ENCODE peak calls at places on chromosomes 2 and 18, in seven cellular contexts. Z, D, E, H, M, V and G are unnamed samples.

GRCh38 chr2:17070711-17071110 is 405.1 kb upstream of the CYRIA start:
- DNase-seq in Z (no peak), D (no peak), E (no peak), H (no peak), M (no peak), V (no peak), G (no peak)

GRCh38 chr2:157497603-157498314 is 53.9 kb upstream of the CYTIP start:
- DNase-seq in Z (no peak), D (peak), E (peak), H (peak), M (peak), V (peak), G (no peak)

GRCh38 chr2:37316181-37316580 is 8.5 kb downstream of the PRKD3 start:
- DNase-seq in Z (no peak), D (no peak), E (no peak), H (no peak), M (no peak), V (no peak), G (no peak)

GRCh38 chr18:44960580-44960979 is 279.9 kb downstream of the SETBP1 start:
- DNase-seq in Z (no peak), D (no peak), E (no peak), H (no peak), M (no peak), V (no peak), G (no peak)

GRCh38 chr2:200467806-200468686 is 41.8 kb downstream of the KCTD18 start:
- DNase-seq in Z (no peak), D (no peak), E (no peak), H (no peak), M (no peak), V (no peak), G (no peak)

GRCh38 chr2:230749111-230749510 is 36.5 kb downstream of the CAB39 start:
- DNase-seq in Z (no peak), D (peak), E (no peak), H (peak), M (no peak), V (peak), G (no peak)

GRCh38 chr2:120053891-120054290 is 41.0 kb downstream of the EPB41L5 start:
- DNase-seq in Z (no peak), D (peak), E (no peak), H (no peak), M (no peak), V (peak), G (no peak)

GRCh38 chr2:68423966-68424650 is 43.0 kb downstream of the FBXO48 start:
- DNase-seq in Z (no peak), D (no peak), E (no peak), H (no peak), M (peak), V (no peak), G (no peak)

GRCh38 chr18:50697509-50697908 is 122.3 kb downstream of the MRO start:
- DNase-seq in Z (no peak), D (no peak), E (no peak), H (no peak), M (no peak), V (no peak), G (no peak)

GRCh38 chr2:232419245-232420072 is 12.8 kb downstream of the ALPG start:
- DNase-seq in Z (no peak), D (no peak), E (peak), H (no peak), M (no peak), V (no peak), G (no peak)

GRCh38 chr18:9477509-9477908 is 2.2 kb downstream of the RALBP1 start:
- DNase-seq in Z (no peak), D (no peak), E (no peak), H (no peak), M (no peak), V (no peak), G (no peak)

GRCh38 chr2:96261328-96262003 is 4.3 kb downstream of the TMEM127 start:
- DNase-seq in Z (no peak), D (no peak), E (no peak), H (no peak), M (no peak), V (no peak), G (no peak)

GRCh38 chr2:135993421-135993820 is 8.0 kb upstream of the DARS1 start:
- DNase-seq in Z (no peak), D (no peak), E (no peak), H (no peak), M (no peak), V (no peak), G (no peak)
- TF ChIP-seq CTCF in Z (no peak), D (no peak), E (no peak), H (no peak), M (no peak), V (no peak), G (no peak)

GRCh38 chr18:6875764-6876163 is 146.2 kb downstream of the ARHGAP28 start:
- DNase-seq in Z (no peak), D (no peak), E (no peak), H (no peak), M (no peak), V (no peak), G (no peak)

GRCh38 chr18:6876646-6877045 is 147.1 kb downstream of the ARHGAP28 start:
- DNase-seq in Z (peak), D (no peak), E (no peak), H (peak), M (no peak), V (no peak), G (no peak)

GRCh38 chr18:6877288-6877687 is 147.8 kb downstream of the ARHGAP28 start:
- DNase-seq in Z (no peak), D (no peak), E (no peak), H (no peak), M (no peak), V (no peak), G (no peak)

GRCh38 chr18:6873352-6873751 is 143.8 kb downstream of the ARHGAP28 start:
- DNase-seq in Z (no peak), D (no peak), E (peak), H (no peak), M (no peak), V (no peak), G (no peak)

GRCh38 chr18:6874316-6874715 is 144.8 kb downstream of the ARHGAP28 start:
- DNase-seq in Z (no peak), D (no peak), E (no peak), H (no peak), M (no peak), V (no peak), G (no peak)
- TF ChIP-seq CTCF in Z (no peak), D (peak), E (no peak), H (no peak), M (no peak), V (peak), G (no peak)

GRCh38 chr2:183465048-183465447 is 340.8 kb downstream of the NUP35 start:
- DNase-seq in Z (no peak), D (no peak), E (no peak), H (no peak), M (no peak), V (no peak), G (no peak)
- TF ChIP-seq CTCF in Z (no peak), D (no peak), E (no peak), H (no peak), M (no peak), V (no peak), G (no peak)

GRCh38 chr2:186254759-186255158 is 231.3 kb upstream of the ZC3H15 start:
- DNase-seq in Z (no peak), D (no peak), E (no peak), H (no peak), M (no peak), V (no peak), G (no peak)

GRCh38 chr2:186255823-186256222 is 230.2 kb upstream of the ZC3H15 start:
- DNase-seq in Z (no peak), D (no peak), E (no peak), H (no peak), M (no peak), V (no peak), G (no peak)

DNA sequence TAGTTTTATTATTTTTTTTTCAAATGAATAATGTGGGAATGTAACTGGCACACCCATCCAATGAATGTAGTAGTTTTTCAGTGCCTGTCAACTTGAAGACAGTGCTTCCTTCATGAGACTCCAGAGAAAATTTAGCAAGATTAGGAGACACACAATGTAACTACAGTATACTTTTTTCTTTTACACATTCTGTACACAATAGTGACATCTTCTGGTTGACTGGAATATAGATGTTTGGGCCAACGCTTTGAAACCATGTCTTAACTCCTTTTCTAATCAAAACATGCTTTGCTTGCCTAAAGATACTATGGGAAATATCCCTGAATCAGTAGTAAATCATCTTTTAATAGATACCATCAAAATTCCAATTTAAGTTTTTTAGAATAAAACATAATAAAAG is 229.5 kb upstream of the ZC3H15 start:
- DNase-seq in Z (no peak), D (peak), E (peak), H (peak), M (no peak), V (peak), G (no peak)
- TF ChIP-seq CTCF in Z (peak), D (peak), E (peak), H (peak), M (peak), V (peak), G (peak)

GRCh38 chr18:13283746-13284145 is 65.2 kb downstream of the LDLRAD4 start:
- DNase-seq in Z (no peak), D (no peak), E (no peak), H (no peak), M (no peak), V (no peak), G (no peak)

GRCh38 chr18:13279181-13280065 is 60.9 kb downstream of the LDLRAD4 start:
- DNase-seq in Z (no peak), D (no peak), E (no peak), H (no peak), M (peak), V (no peak), G (no peak)

GRCh38 chr18:13280066-13280795 is 61.7 kb downstream of the LDLRAD4 start:
- DNase-seq in Z (no peak), D (no peak), E (peak), H (no peak), M (no peak), V (no peak), G (no peak)

GRCh38 chr18:13284330-13285027 is 65.9 kb downstream of the LDLRAD4 start:
- DNase-seq in Z (no peak), D (no peak), E (no peak), H (no peak), M (no peak), V (no peak), G (no peak)

GRCh38 chr18:13281406-13281805 is 62.8 kb downstream of the LDLRAD4 start:
- DNase-seq in Z (no peak), D (no peak), E (no peak), H (no peak), M (no peak), V (no peak), G (no peak)
- TF ChIP-seq CTCF in Z (no peak), D (no peak), E (no peak), H (no peak), M (no peak), V (no peak), G (no peak)

GRCh38 chr2:4110273-4110672 is 406.9 kb downstream of the DCDC2C start:
- DNase-seq in Z (no peak), D (no peak), E (no peak), H (no peak), M (no peak), V (no peak), G (no peak)
- TF ChIP-seq CTCF in Z (no peak), D (no peak), E (peak), H (no peak), M (no peak), V (no peak), G (no peak)

DNA sequence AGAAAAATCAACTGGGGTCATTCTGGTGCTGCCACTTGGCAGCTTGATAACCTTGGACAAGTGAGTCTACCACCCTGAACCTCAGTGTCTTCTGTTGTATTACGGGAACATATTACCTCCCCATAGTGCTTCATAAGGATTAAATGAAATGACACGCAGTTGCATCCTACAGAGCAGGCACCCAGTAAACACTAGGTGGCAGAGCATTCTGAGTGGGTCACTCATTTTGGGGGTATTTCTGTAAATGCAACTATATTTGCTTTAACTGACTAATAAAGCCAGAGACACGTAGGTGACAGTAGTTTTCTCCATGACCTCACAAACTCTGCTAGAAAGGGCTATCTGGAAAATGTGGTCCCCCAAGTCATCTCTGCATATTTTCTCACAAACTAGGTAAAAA is 4.7 kb downstream of the CD226 start:
- DNase-seq in Z (no peak), D (no peak), E (no peak), H (no peak), M (no peak), V (no peak), G (no peak)
- TF ChIP-seq CTCF in Z (peak), D (peak), E (peak), H (peak), M (peak), V (peak), G (no peak)

DNA sequence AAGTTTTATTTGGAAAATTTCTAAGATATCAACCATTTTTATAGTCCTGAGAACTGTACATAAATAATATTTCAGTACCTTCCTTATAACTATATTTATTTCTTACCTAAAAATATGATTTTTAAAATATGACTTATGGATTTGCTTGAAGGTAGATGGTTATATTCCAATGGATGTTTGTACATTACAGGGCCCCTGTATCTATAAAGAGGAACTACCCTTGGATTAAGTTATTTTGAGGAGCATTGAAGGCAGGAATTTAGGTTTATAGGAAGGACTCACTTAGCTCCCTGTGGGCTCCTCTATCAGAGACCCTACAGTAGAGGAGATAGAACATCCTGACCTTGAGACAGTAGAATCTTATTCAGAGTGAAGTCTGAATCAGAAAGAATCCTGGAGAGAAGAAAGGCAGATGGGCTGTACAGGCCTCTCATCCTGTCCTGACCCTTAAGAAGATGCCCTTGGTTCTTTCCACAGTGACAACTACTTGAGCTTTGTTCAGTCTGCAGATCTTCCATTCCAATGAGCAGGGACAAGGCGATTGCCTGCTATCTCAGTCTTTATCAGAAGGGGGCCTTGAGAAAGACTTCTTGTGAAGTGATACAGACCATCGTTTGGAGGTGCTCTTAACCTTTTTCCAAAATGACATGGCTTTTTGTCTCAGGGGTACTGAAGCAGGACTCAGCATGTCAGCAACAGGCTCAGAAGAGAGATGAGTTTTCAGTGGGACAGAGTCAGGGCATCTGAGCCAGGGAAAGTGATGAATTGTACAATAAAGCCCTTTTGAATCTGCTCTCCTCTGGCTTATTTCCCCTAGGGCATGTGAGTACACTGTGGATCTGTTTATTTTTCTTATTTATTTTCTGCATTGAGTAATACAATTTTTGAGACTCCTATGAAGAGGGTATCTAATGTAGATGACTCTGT is 20.9 kb downstream of the OXER1 start:
- DNase-seq in Z (no peak), D (no peak), E (no peak), H (no peak), M (no peak), V (no peak), G (no peak)
- TF ChIP-seq CTCF in Z (no peak), D (peak), E (no peak), H (peak), M (peak), V (no peak), G (no peak)

DNA sequence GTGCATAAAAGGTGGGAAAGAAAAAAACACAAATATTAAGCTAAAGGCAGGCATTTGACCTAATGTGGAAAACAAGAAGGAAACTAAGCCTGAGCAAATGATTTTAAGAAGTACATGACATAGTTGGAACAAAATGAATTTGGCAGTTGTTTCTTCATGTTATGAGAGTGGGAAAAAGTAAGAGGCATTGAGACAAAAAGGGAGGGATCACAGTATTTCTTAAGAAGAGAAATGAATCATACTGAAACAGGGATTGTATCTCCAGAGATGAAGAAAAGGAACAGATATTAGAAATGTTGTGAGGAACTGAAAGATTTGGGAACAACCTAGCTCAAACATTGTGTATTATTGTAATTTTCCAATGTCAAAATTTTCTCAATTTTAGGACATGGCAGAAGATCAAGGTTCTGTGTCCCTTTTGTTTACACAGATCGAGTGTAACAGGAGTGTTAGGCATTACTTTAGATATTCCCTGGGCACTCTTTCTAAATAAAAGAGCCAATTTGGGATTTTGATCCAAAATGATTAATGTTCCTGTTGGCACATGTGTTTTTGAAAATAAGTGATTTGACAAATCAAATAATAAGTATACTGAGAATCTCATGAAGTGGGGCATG is 98.6 kb downstream of the CALCRL start:
- DNase-seq in Z (no peak), D (no peak), E (no peak), H (no peak), M (no peak), V (peak), G (no peak)
- TF ChIP-seq CTCF in Z (no peak), D (no peak), E (no peak), H (no peak), M (no peak), V (no peak), G (no peak)

GRCh38 chr18:10559566-10560456 is 34.0 kb downstream of the NAPG start:
- DNase-seq in Z (no peak), D (no peak), E (no peak), H (no peak), M (peak), V (no peak), G (no peak)

GRCh38 chr18:10558967-10559298 is 33.1 kb downstream of the NAPG start:
- DNase-seq in Z (no peak), D (no peak), E (no peak), H (no peak), M (no peak), V (no peak), G (no peak)

GRCh38 chr18:10558243-10558966 is 32.6 kb downstream of the NAPG start:
- DNase-seq in Z (no peak), D (no peak), E (no peak), H (no peak), M (no peak), V (no peak), G (no peak)

GRCh38 chr18:10562773-10563160 is 36.9 kb downstream of the NAPG start:
- DNase-seq in Z (no peak), D (no peak), E (no peak), H (no peak), M (no peak), V (no peak), G (no peak)

GRCh38 chr18:10560457-10561045 is 34.7 kb downstream of the NAPG start:
- DNase-seq in Z (peak), D (peak), E (peak), H (peak), M (no peak), V (peak), G (peak)
- TF ChIP-seq CTCF in Z (peak), D (peak), E (peak), H (peak), M (peak), V (peak), G (peak)